ENCODE peak calls at places on chromosomes 13 and 19, in ten cellular contexts. Z, D, S, C, Y, P, H, A, W and X are unnamed samples.

GRCh38 chr13:73421310-73421912 is 362.6 kb downstream of the KLF5 start:
- DNase-seq in Z (no peak), D (no peak), S (no peak), C (no peak), Y (peak), P (no peak), H (no peak), A (no peak), W (no peak), X (no peak)

GRCh38 chr19:32438751-32439150 is 33.2 kb downstream of the DPY19L3 start:
- DNase-seq in Z (no peak), D (no peak), S (no peak), C (no peak), Y (no peak), P (no peak), H (no peak), A (no peak), W (no peak), X (no peak)

GRCh38 chr19:36460046-36460445 is 29.3 kb downstream of the ZNF566 start:
- DNase-seq in Z (no peak), D (no peak), S (no peak), C (no peak), Y (no peak), P (no peak), H (no peak), A (no peak), W (no peak), X (no peak)

GRCh38 chr19:7636691-7637373 is at the start of gene STXBP2:
- DNase-seq in Z (peak), D (peak), S (no peak), C (peak), Y (peak), P (peak), H (peak), A (no peak), W (peak), X (peak)

GRCh38 chr13:48302920-48303330 is 626 bp upstream of the RB1 start:
- DNase-seq in Z (no peak), D (no peak), S (peak), C (no peak), Y (no peak), P (no peak), H (no peak), A (no peak), W (no peak), X (no peak)

GRCh38 chr13:41457589-41458186 is 338 bp downstream of the RGCC start:
- DNase-seq in Z (peak), D (peak), S (no peak), C (peak), Y (no peak), P (no peak), H (peak), A (no peak), W (peak), X (peak)

GRCh38 chr13:46145950-46146349 is 36.0 kb downstream of the LCP1 start:
- DNase-seq in Z (no peak), D (no peak), S (no peak), C (no peak), Y (no peak), P (no peak), H (no peak), A (no peak), W (no peak), X (no peak)

GRCh38 chr13:26021516-26021915 is 30.3 kb downstream of the SHISA2 start:
- DNase-seq in Z (no peak), D (no peak), S (no peak), C (no peak), Y (no peak), P (no peak), H (no peak), A (no peak), W (no peak), X (no peak)

GRCh38 chr19:12723643-12724426 is at the start of gene TNPO2:
- DNase-seq in Z (peak), D (peak), S (peak), C (peak), Y (peak), P (peak), H (peak), A (peak), W (peak), X (peak)

GRCh38 chr19:12664406-12665280 is 1.9 kb downstream of the MAN2B1 start:
- DNase-seq in Z (no peak), D (no peak), S (no peak), C (no peak), Y (no peak), P (no peak), H (no peak), A (no peak), W (no peak), X (no peak)